ENCODE peak calls at places on chromosome 5, in seven cellular contexts. One of them, this sample, is unnamed.

GRCh38 chr5:72065751-72066255 is 41.5 kb upstream of the MAP1B start:
- DNase-seq in breast epithelium: no peak
- DNase-seq in A549: peak; percentile 23
- DNase-seq in IMR-90: peak; percentile 50
- DNase-seq in ovary: no peak
- DNase-seq in GM12878: no peak
- DNase-seq in adrenal gland: no peak
- DNase-seq in this sample: no peak

GRCh38 chr5:109868737-109869136 is 179.0 kb downstream of the MAN2A1 start:
- DNase-seq in A549: no peak
- DNase-seq in adrenal gland: no peak
- DNase-seq in breast epithelium: no peak
- DNase-seq in IMR-90: peak; percentile 57
- DNase-seq in GM12878: no peak
- DNase-seq in ovary: no peak
- DNase-seq in this sample: no peak

GRCh38 chr5:17238521-17239041 is 21.1 kb downstream of the BASP1 start:
- DNase-seq in ovary: no peak
- DNase-seq in IMR-90: peak; percentile 82
- DNase-seq in adrenal gland: no peak
- DNase-seq in A549: no peak
- DNase-seq in GM12878: no peak
- DNase-seq in breast epithelium: no peak
- DNase-seq in this sample: no peak

GRCh38 chr5:176364765-176365662 is at the start of gene ARL10:
- DNase-seq in breast epithelium: no peak
- DNase-seq in IMR-90: peak; percentile 20
- DNase-seq in A549: no peak
- DNase-seq in GM12878: no peak
- DNase-seq in ovary: peak; percentile 64
- DNase-seq in adrenal gland: no peak
- DNase-seq in this sample: no peak

GRCh38 chr5:146606838-146607237 is 90.8 kb upstream of the GPR151 start:
- DNase-seq in A549: no peak
- DNase-seq in GM12878: no peak
- DNase-seq in adrenal gland: no peak
- DNase-seq in IMR-90: no peak
- DNase-seq in breast epithelium: no peak
- DNase-seq in ovary: no peak
- DNase-seq in this sample: no peak

GRCh38 chr5:163912023-163912422 is 406.6 kb downstream of the MAT2B start:
- DNase-seq in IMR-90: no peak
- DNase-seq in ovary: no peak
- DNase-seq in breast epithelium: no peak
- DNase-seq in GM12878: no peak
- DNase-seq in adrenal gland: no peak
- DNase-seq in A549: no peak
- DNase-seq in this sample: no peak

GRCh38 chr5:38715671-38716070 is 130.1 kb upstream of the OSMR start:
- DNase-seq in GM12878: no peak
- DNase-seq in IMR-90: peak; percentile 2
- DNase-seq in adrenal gland: no peak
- DNase-seq in A549: peak; percentile 46
- DNase-seq in ovary: no peak
- DNase-seq in breast epithelium: no peak
- DNase-seq in this sample: no peak

GRCh38 chr5:153357493-153358112 is 132.9 kb upstream of the GRIA1 start:
- DNase-seq in adrenal gland: no peak
- DNase-seq in IMR-90: no peak
- DNase-seq in breast epithelium: no peak
- DNase-seq in GM12878: no peak
- DNase-seq in A549: no peak
- DNase-seq in ovary: no peak
- DNase-seq in this sample: no peak

GRCh38 chr5:59562756-59563389 is 330.7 kb downstream of the PDE4D start:
- DNase-seq in adrenal gland: no peak
- DNase-seq in GM12878: peak; percentile 75
- DNase-seq in breast epithelium: peak; percentile 62
- DNase-seq in ovary: no peak
- DNase-seq in A549: peak; percentile 91
- DNase-seq in IMR-90: peak; percentile 33
- DNase-seq in this sample: no peak

GRCh38 chr5:52043543-52043942 is 660.3 kb downstream of the ISL1 start:
- DNase-seq in GM12878: no peak
- DNase-seq in IMR-90: no peak
- DNase-seq in A549: no peak
- DNase-seq in adrenal gland: no peak
- DNase-seq in ovary: no peak
- DNase-seq in breast epithelium: no peak
- DNase-seq in this sample: no peak

GRCh38 chr5:74251106-74252032 is 389.2 kb downstream of the ENC1 start:
- DNase-seq in IMR-90: peak; percentile 96
- DNase-seq in A549: peak; percentile 57
- DNase-seq in breast epithelium: peak; percentile 29
- DNase-seq in adrenal gland: no peak
- DNase-seq in ovary: no peak
- DNase-seq in GM12878: no peak
- DNase-seq in this sample: no peak

GRCh38 chr5:67085616-67086015 is 111.0 kb downstream of the CD180 start:
- DNase-seq in GM12878: no peak
- DNase-seq in adrenal gland: no peak
- DNase-seq in breast epithelium: no peak
- DNase-seq in A549: no peak
- DNase-seq in IMR-90: no peak
- DNase-seq in ovary: no peak
- DNase-seq in this sample: no peak

GRCh38 chr5:59583810-59584562 is 309.5 kb downstream of the PDE4D start:
- DNase-seq in breast epithelium: no peak
- DNase-seq in A549: peak; percentile 68
- DNase-seq in IMR-90: no peak
- DNase-seq in adrenal gland: no peak
- DNase-seq in ovary: no peak
- DNase-seq in GM12878: no peak
- DNase-seq in this sample: no peak

GRCh38 chr5:128774605-128775004 is 190.7 kb upstream of the SLC27A6 start:
- DNase-seq in IMR-90: peak; percentile 78
- DNase-seq in ovary: no peak
- DNase-seq in adrenal gland: no peak
- DNase-seq in GM12878: no peak
- DNase-seq in A549: no peak
- DNase-seq in breast epithelium: no peak
- DNase-seq in this sample: no peak

GRCh38 chr5:129051283-129051682 is 43.3 kb upstream of the ISOC1 start:
- DNase-seq in breast epithelium: no peak
- DNase-seq in adrenal gland: no peak
- DNase-seq in A549: peak; percentile 2
- DNase-seq in GM12878: no peak
- DNase-seq in ovary: no peak
- DNase-seq in IMR-90: no peak
- DNase-seq in this sample: no peak

GRCh38 chr5:98368141-98368540 is 405.3 kb upstream of the RGMB start:
- DNase-seq in GM12878: no peak
- DNase-seq in A549: no peak
- DNase-seq in ovary: no peak
- DNase-seq in breast epithelium: no peak
- DNase-seq in IMR-90: peak; percentile 28
- DNase-seq in adrenal gland: no peak
- DNase-seq in this sample: no peak

GRCh38 chr5:174533127-174533453 is 191.3 kb upstream of the MSX2 start:
- DNase-seq in breast epithelium: no peak
- DNase-seq in A549: peak; percentile 7
- DNase-seq in ovary: no peak
- DNase-seq in IMR-90: peak; percentile 30
- DNase-seq in adrenal gland: no peak
- DNase-seq in GM12878: no peak
- DNase-seq in this sample: no peak

GRCh38 chr5:1409386-1410110 is 35.7 kb downstream of the SLC6A3 start:
- DNase-seq in breast epithelium: no peak
- DNase-seq in GM12878: no peak
- DNase-seq in IMR-90: peak; percentile 13
- DNase-seq in adrenal gland: no peak
- DNase-seq in A549: no peak
- DNase-seq in ovary: peak; percentile 13
- DNase-seq in this sample: no peak

GRCh38 chr5:170565077-170565476 is 61.3 kb downstream of the KCNIP1 start:
- DNase-seq in IMR-90: no peak
- DNase-seq in ovary: no peak
- DNase-seq in A549: no peak
- DNase-seq in adrenal gland: no peak
- DNase-seq in breast epithelium: no peak
- DNase-seq in GM12878: no peak
- DNase-seq in this sample: no peak

GRCh38 chr5:132190161-132190817 is 37.4 kb downstream of the P4HA2 start:
- DNase-seq in breast epithelium: no peak
- DNase-seq in ovary: no peak
- DNase-seq in IMR-90: peak; percentile 81
- DNase-seq in adrenal gland: no peak
- DNase-seq in A549: peak; percentile 80
- DNase-seq in GM12878: no peak
- DNase-seq in this sample: no peak

DNA sequence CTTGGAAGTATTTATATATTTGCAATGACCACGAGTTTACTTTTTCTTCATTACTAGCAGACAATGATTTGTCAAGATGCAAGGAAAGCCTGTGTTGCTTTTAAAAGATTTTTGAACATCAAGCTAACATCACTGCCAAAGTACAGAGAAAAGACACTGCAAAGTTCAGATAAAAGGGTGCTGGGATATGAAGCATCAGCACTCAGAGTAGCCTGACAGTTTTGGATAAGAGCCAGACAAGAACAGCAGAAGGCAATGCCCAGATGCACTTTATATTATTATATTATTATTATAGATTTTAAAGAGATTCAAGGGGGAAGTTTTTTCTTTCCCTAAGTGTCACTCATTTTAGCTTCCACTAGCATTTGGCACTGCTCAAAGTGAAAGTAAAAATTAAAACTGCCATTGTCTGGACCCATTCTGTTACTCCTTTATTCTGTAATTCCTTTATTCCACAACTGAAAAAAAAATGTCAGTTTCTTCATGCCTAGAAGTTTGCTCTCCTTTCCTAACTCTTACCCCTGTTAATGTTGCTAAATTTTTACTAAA is 240.6 kb downstream of the EFNA5 start:
- DNase-seq in IMR-90: no peak
- DNase-seq in breast epithelium: no peak
- DNase-seq in GM12878: no peak
- DNase-seq in adrenal gland: no peak
- DNase-seq in A549: no peak
- DNase-seq in ovary: no peak
- DNase-seq in this sample: no peak
- H3K4me3 ChIP-seq in IMR-90: no peak overlapping the region
- H3K4me3 ChIP-seq in breast epithelium: peak overlapping the region; percentile 11
- H3K4me3 ChIP-seq in GM12878: no peak overlapping the region
- H3K4me3 ChIP-seq in adrenal gland: peak overlapping the region; percentile 26
- H3K4me3 ChIP-seq in A549: peak overlapping the region; percentile 12
- H3K4me3 ChIP-seq in ovary: no peak overlapping the region
- H3K4me3 ChIP-seq in this sample: no peak overlapping the region

GRCh38 chr5:68182094-68182493 is 33.5 kb upstream of the PIK3R1 start:
- DNase-seq in ovary: no peak
- DNase-seq in adrenal gland: no peak
- DNase-seq in breast epithelium: no peak
- DNase-seq in IMR-90: no peak
- DNase-seq in A549: no peak
- DNase-seq in GM12878: no peak
- DNase-seq in this sample: no peak
- TF ChIP-seq CTCF in ovary: no peak
- TF ChIP-seq CTCF in adrenal gland: no peak
- TF ChIP-seq CTCF in breast epithelium: no peak
- TF ChIP-seq CTCF in IMR-90: no peak
- TF ChIP-seq CTCF in A549: no peak
- TF ChIP-seq CTCF in GM12878: no peak
- TF ChIP-seq CTCF in this sample: no peak

GRCh38 chr5:136080483-136081180 is 51.8 kb downstream of the TGFBI start:
- DNase-seq in breast epithelium: peak; percentile 66
- DNase-seq in ovary: peak; percentile 83
- DNase-seq in IMR-90: peak; percentile 94
- DNase-seq in adrenal gland: peak; percentile 91
- DNase-seq in A549: peak; percentile 85
- DNase-seq in GM12878: peak; percentile 82
- DNase-seq in this sample: no peak
- TF ChIP-seq POLR2A in breast epithelium: peak; percentile 24
- TF ChIP-seq POLR2A in ovary: peak; percentile 85
- TF ChIP-seq POLR2A in IMR-90: peak; percentile 82
- TF ChIP-seq POLR2A in adrenal gland: peak; percentile 53
- TF ChIP-seq POLR2A in A549: peak; percentile 45
- TF ChIP-seq POLR2A in GM12878: peak; percentile 60
- TF ChIP-seq POLR2A in this sample: no peak

GRCh38 chr5:400282-401215 is 42.4 kb upstream of the EXOC3 start:
- DNase-seq in IMR-90: peak; percentile 82
- DNase-seq in breast epithelium: peak; percentile 13
- DNase-seq in adrenal gland: no peak
- DNase-seq in A549: no peak
- DNase-seq in GM12878: no peak
- DNase-seq in ovary: peak; percentile 49
- DNase-seq in this sample: no peak
- H3K4me3 ChIP-seq in IMR-90: no peak overlapping the region
- H3K4me3 ChIP-seq in breast epithelium: peak overlapping the region; percentile 55
- H3K4me3 ChIP-seq in adrenal gland: peak overlapping the region; percentile 36
- H3K4me3 ChIP-seq in A549: no peak overlapping the region
- H3K4me3 ChIP-seq in GM12878: no peak overlapping the region
- H3K4me3 ChIP-seq in ovary: no peak overlapping the region
- H3K4me3 ChIP-seq in this sample: peak overlapping the region; percentile 18

DNA sequence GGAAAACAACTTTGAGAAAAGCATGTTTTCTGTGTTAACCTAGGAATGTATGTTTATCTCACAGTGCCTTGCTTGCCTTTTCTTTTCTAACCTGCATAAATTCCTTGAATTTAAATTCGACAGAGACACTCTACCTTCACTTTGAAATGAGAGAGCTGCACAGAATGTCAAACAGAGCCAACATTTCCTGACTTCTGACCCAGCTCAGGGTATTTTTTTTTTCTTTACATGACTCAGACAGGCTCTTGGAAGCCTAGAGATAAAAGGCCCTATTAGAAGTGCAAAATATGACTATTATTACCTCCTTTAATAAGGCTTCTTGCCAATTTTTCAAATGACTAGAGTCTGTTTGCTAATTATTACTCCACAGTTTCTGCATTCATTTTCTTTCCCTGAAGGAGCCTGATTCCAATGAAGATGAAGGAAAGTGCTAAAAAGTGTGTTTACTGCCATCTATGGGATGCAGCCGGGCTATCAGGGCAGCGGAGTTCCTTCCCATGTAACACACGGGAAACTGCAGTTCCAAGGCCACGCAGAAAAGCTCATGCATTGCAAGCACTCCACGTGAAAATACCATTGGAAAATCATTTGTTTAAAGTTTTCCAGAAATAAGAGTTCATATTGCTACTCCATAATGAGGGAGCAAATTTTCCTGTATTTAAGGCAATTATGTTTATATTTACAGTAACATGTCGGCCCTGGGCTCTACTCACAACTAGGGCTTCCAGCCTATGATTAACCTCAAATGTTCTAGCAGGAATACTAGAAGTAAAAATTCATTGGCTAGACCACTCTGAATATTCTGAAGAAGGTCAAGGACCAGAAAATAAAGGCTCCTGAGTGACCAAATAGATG is 485.6 kb downstream of the ZSWIM6 start:
- DNase-seq in A549: peak; percentile 64
- DNase-seq in IMR-90: peak; percentile 39
- DNase-seq in breast epithelium: peak; percentile 24
- DNase-seq in adrenal gland: peak; percentile 67
- DNase-seq in ovary: peak; percentile 60
- DNase-seq in GM12878: no peak
- DNase-seq in this sample: no peak
- TF ChIP-seq CTCF in A549: peak; percentile 79
- TF ChIP-seq CTCF in IMR-90: peak; percentile 57
- TF ChIP-seq CTCF in breast epithelium: no peak
- TF ChIP-seq CTCF in adrenal gland: peak; percentile 63
- TF ChIP-seq CTCF in ovary: peak; percentile 29
- TF ChIP-seq CTCF in GM12878: peak; percentile 25
- TF ChIP-seq CTCF in this sample: peak; percentile 13

GRCh38 chr5:83076742-83077661 is at the start of the genes TMEM167A and XRCC4:
- DNase-seq in GM12878: peak; percentile 96
- DNase-seq in A549: peak; percentile 99
- DNase-seq in adrenal gland: peak; percentile 98
- DNase-seq in ovary: peak; percentile 90
- DNase-seq in IMR-90: peak; percentile 99
- DNase-seq in breast epithelium: peak; percentile 97
- DNase-seq in this sample: peak; percentile 97
- TF ChIP-seq POLR2A in GM12878: peak; percentile 99
- TF ChIP-seq POLR2A in A549: peak; percentile 87
- TF ChIP-seq POLR2A in adrenal gland: peak; percentile 95
- TF ChIP-seq POLR2A in ovary: peak; percentile 52
- TF ChIP-seq POLR2A in IMR-90: peak; percentile 95
- TF ChIP-seq POLR2A in breast epithelium: peak; percentile 76
- TF ChIP-seq POLR2A in this sample: no peak